ENCODE peak calls at places on chromosomes 2 and 18, in six cellular contexts. O is heart left ventricle, Q is small intestine, S is dorsolateral prefrontal cortex, I is IMR-90, Y is substantia nigra. J is an unnamed sample.

GRCh38 chr2:142280846-142281245 is 150.0 kb upstream of the LRP1B start:
- DNase-seq in O (no peak), Q (no peak), S (no peak), I (no peak), Y (no peak), J (no peak)

GRCh38 chr18:49174478-49174877 is 223.7 kb upstream of the SMAD7 start:
- DNase-seq in O (no peak), Q (no peak), S (no peak), I (peak), Y (no peak), J (no peak)

GRCh38 chr2:128292599-128293425 is 25.9 kb downstream of the HS6ST1 start:
- DNase-seq in O (peak), Q (no peak), S (no peak), I (no peak), Y (no peak), J (no peak)

GRCh38 chr18:48300463-48300961 is 108.7 kb downstream of the ZBTB7C start:
- DNase-seq in O (no peak), Q (peak), S (no peak), I (no peak), Y (no peak), J (no peak)

GRCh38 chr18:26121476-26121875 is 12.2 kb upstream of the PSMA8 start:
- DNase-seq in O (no peak), Q (no peak), S (no peak), I (peak), Y (no peak), J (no peak)

GRCh38 chr2:212032032-212032431 is 506.6 kb downstream of the ERBB4 start:
- DNase-seq in O (no peak), Q (no peak), S (no peak), I (peak), Y (no peak), J (no peak)

GRCh38 chr2:130796280-130796679 is 40.4 kb upstream of the ARHGEF4 start:
- DNase-seq in O (no peak), Q (no peak), S (no peak), I (no peak), Y (no peak), J (no peak)

GRCh38 chr2:148926291-148926961 is 51.4 kb downstream of the KIF5C start:
- DNase-seq in O (no peak), Q (peak), S (peak), I (peak), Y (peak), J (peak)

GRCh38 chr18:30177056-30177455 is 865.5 kb downstream of the DSC3 start:
- DNase-seq in O (no peak), Q (no peak), S (no peak), I (no peak), Y (no peak), J (no peak)

GRCh38 chr2:84701880-84702279 is 179.0 kb downstream of the TRABD2A start:
- DNase-seq in O (no peak), Q (no peak), S (no peak), I (peak), Y (no peak), J (no peak)

GRCh38 chr2:186950694-186951093 is 101.7 kb upstream of the ZSWIM2 start:
- DNase-seq in O (no peak), Q (no peak), S (no peak), I (peak), Y (no peak), J (no peak)

GRCh38 chr2:206328979-206329378 is 54.5 kb downstream of the ZDBF2 start:
- DNase-seq in O (no peak), Q (no peak), S (no peak), I (no peak), Y (no peak), J (no peak)

GRCh38 chr2:169109502-169110409 is 40.4 kb downstream of the DHRS9 start:
- DNase-seq in O (peak), Q (peak), S (peak), I (peak), Y (peak), J (peak)

GRCh38 chr2:182915369-182916326 is 49.2 kb upstream of the FRZB start:
- DNase-seq in O (no peak), Q (no peak), S (no peak), I (peak), Y (no peak), J (no peak)

GRCh38 chr18:2980607-2980923 is 32.4 kb downstream of the LPIN2 start:
- DNase-seq in O (no peak), Q (no peak), S (no peak), I (no peak), Y (no peak), J (no peak)

GRCh38 chr2:1647417-1648240 is 96.7 kb downstream of the PXDN start:
- DNase-seq in O (peak), Q (no peak), S (no peak), I (no peak), Y (no peak), J (no peak)

GRCh38 chr2:238948765-238949641 is 101.1 kb downstream of the TWIST2 start:
- DNase-seq in O (peak), Q (no peak), S (no peak), I (peak), Y (no peak), J (peak)

GRCh38 chr2:5696741-5697521 is 4.7 kb downstream of the SOX11 start:
- DNase-seq in O (peak), Q (no peak), S (no peak), I (peak), Y (no peak), J (no peak)

GRCh38 chr2:120395221-120395620 is 49.3 kb downstream of the INHBB start:
- DNase-seq in O (no peak), Q (no peak), S (no peak), I (no peak), Y (no peak), J (no peak)

GRCh38 chr18:67417864-67418523 is 98.5 kb downstream of the DSEL start:
- DNase-seq in O (no peak), Q (peak), S (no peak), I (peak), Y (no peak), J (peak)

GRCh38 chr18:41144444-41144843 is 810.6 kb upstream of the PIK3C3 start:
- DNase-seq in O (no peak), Q (no peak), S (no peak), I (peak), Y (no peak), J (no peak)

GRCh38 chr2:194686569-194686968 is 970.5 kb upstream of the SLC39A10 start:
- DNase-seq in O (no peak), Q (no peak), S (no peak), I (no peak), Y (no peak), J (no peak)

GRCh38 chr2:187505064-187505672 is 49.1 kb downstream of the TFPI start:
- DNase-seq in O (no peak), Q (no peak), S (no peak), I (no peak), Y (no peak), J (no peak)

GRCh38 chr2:113182471-113183260 is 8.9 kb downstream of the PSD4 start:
- DNase-seq in O (no peak), Q (no peak), S (no peak), I (no peak), Y (no peak), J (no peak)

GRCh38 chr18:34352385-34353163 is 127.9 kb upstream of the NOL4 start:
- DNase-seq in O (no peak), Q (no peak), S (no peak), I (no peak), Y (no peak), J (no peak)

GRCh38 chr2:47028171-47028570 is 112.6 kb upstream of the MCFD2 start:
- DNase-seq in O (peak), Q (no peak), S (no peak), I (no peak), Y (no peak), J (no peak)

GRCh38 chr2:7363906-7364305 is 446.7 kb downstream of the RNF144A start:
- DNase-seq in O (no peak), Q (no peak), S (no peak), I (no peak), Y (no peak), J (no peak)

GRCh38 chr2:47015206-47015605 is 99.6 kb upstream of the MCFD2 start:
- DNase-seq in O (no peak), Q (no peak), S (no peak), I (no peak), Y (no peak), J (no peak)

GRCh38 chr2:210577263-210578071 is 21.1 kb downstream of the CPS1 start:
- DNase-seq in O (no peak), Q (peak), S (no peak), I (peak), Y (no peak), J (no peak)

DNA sequence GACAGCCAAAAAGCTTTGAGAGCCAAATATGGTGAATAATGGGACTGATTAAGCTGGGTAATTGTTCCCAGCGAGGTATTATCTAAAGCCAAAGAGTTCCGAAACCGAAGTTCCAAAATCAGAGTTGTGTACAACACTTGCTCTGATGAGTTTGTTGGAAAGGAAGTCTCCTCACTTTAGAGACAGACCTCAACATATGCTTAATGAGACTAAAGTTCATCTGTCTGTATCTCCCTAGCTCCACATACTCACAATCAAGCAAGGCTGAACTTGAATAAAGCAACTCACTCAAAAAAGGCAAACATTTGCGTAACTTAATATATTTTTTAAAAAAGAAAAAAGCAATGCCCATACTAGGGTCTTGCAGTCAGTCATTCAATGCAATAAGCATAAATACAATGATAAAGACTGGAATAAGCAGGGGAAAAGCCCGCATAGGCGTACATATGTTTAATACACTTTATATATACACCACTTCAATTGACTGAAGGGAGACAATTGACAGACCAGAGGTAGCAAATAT is 60.1 kb downstream of the IRS1 start:
- DNase-seq in O (no peak), Q (peak), S (no peak), I (no peak), Y (no peak), J (no peak)
- H3K27ac ChIP-seq in O (peak), Q (peak), S (no peak), I (no peak), Y (no peak), J (no peak)

GRCh38 chr2:108536133-108536780 is 2.0 kb downstream of the LIMS1 start:
- DNase-seq in O (no peak), Q (no peak), S (no peak), I (peak), Y (no peak), J (no peak)

GRCh38 chr2:108534577-108535379 is 508 bp downstream of the LIMS1 start:
- DNase-seq in O (peak), Q (peak), S (peak), I (no peak), Y (peak), J (peak)

GRCh38 chr2:108536911-108537310 is 2.6 kb downstream of the LIMS1 start:
- DNase-seq in O (no peak), Q (no peak), S (no peak), I (no peak), Y (no peak), J (no peak)

GRCh38 chr2:108533832-108534576 is at the start of gene LIMS1:
- DNase-seq in O (peak), Q (peak), S (peak), I (peak), Y (peak), J (peak)

GRCh38 chr2:108535380-108535677 is 1.1 kb downstream of the LIMS1 start:
- DNase-seq in O (no peak), Q (peak), S (no peak), I (no peak), Y (no peak), J (no peak)
- H3K27ac ChIP-seq in O (peak), Q (peak), S (peak), I (peak), Y (peak), J (no peak)

GRCh38 chr2:166375736-166376487 is at the start of gene SCN9A:
- DNase-seq in O (peak), Q (peak), S (peak), I (peak), Y (no peak), J (no peak)
- H3K27ac ChIP-seq in O (peak), Q (peak), S (no peak), I (peak), Y (peak), J (no peak)

GRCh38 chr2:74833418-74834233 is at the start of gene HK2:
- DNase-seq in O (peak), Q (peak), S (peak), I (peak), Y (no peak), J (peak)

GRCh38 chr2:74834806-74835755 is 1.2 kb downstream of the HK2 start:
- DNase-seq in O (peak), Q (no peak), S (no peak), I (peak), Y (no peak), J (no peak)

GRCh38 chr2:74835831-74836674 is 2.1 kb downstream of the HK2 start:
- DNase-seq in O (no peak), Q (peak), S (no peak), I (peak), Y (no peak), J (no peak)

GRCh38 chr2:74841663-74842062 is 7.7 kb downstream of the HK2 start:
- DNase-seq in O (peak), Q (no peak), S (no peak), I (no peak), Y (no peak), J (no peak)

GRCh38 chr2:74836675-74837401 is 2.9 kb downstream of the HK2 start:
- DNase-seq in O (no peak), Q (no peak), S (no peak), I (no peak), Y (no peak), J (no peak)
- H3K27ac ChIP-seq in O (no peak), Q (no peak), S (no peak), I (no peak), Y (no peak), J (no peak)